ENCODE peak calls at places on chromosomes 11 and 22, in ten cellular contexts. One of them, this sample, is unnamed.

GRCh38 chr11:124075841-124076571 is 34.9 kb upstream of the OR10G7 start:
- DNase-seq in GM12865: peak
- DNase-seq in CD4-positive, alpha-beta memory T cell: no peak
- DNase-seq in AG04450: no peak
- DNase-seq in lower leg skin: no peak
- DNase-seq in skeletal muscle cell: no peak
- DNase-seq in A673: peak
- DNase-seq in fibroblast of pulmonary artery: no peak
- DNase-seq in heart left ventricle: no peak
- DNase-seq in heart right ventricle: peak
- DNase-seq in this sample: no peak

GRCh38 chr11:131674051-131674755 is 303.8 kb downstream of the NTM start:
- DNase-seq in CD4-positive, alpha-beta memory T cell: no peak
- DNase-seq in skeletal muscle cell: peak
- DNase-seq in AG04450: peak
- DNase-seq in heart left ventricle: peak
- DNase-seq in lower leg skin: peak
- DNase-seq in heart right ventricle: peak
- DNase-seq in GM12865: peak
- DNase-seq in A673: peak
- DNase-seq in fibroblast of pulmonary artery: peak
- DNase-seq in this sample: no peak

GRCh38 chr11:125762445-125762844 is 16.2 kb downstream of the PATE2 start:
- DNase-seq in GM12865: no peak
- DNase-seq in A673: no peak
- DNase-seq in fibroblast of pulmonary artery: no peak
- DNase-seq in lower leg skin: no peak
- DNase-seq in heart left ventricle: no peak
- DNase-seq in skeletal muscle cell: no peak
- DNase-seq in AG04450: no peak
- DNase-seq in heart right ventricle: no peak
- DNase-seq in CD4-positive, alpha-beta memory T cell: no peak
- DNase-seq in this sample: no peak

GRCh38 chr11:117466966-117467365 is 139.3 kb downstream of the CEP164 start:
- DNase-seq in CD4-positive, alpha-beta memory T cell: no peak
- DNase-seq in fibroblast of pulmonary artery: no peak
- DNase-seq in GM12865: no peak
- DNase-seq in skeletal muscle cell: no peak
- DNase-seq in heart left ventricle: no peak
- DNase-seq in heart right ventricle: no peak
- DNase-seq in AG04450: no peak
- DNase-seq in A673: no peak
- DNase-seq in lower leg skin: no peak
- DNase-seq in this sample: no peak

GRCh38 chr11:105202844-105203548 is 63.4 kb upstream of the CARD18 start:
- DNase-seq in heart left ventricle: no peak
- DNase-seq in GM12865: no peak
- DNase-seq in CD4-positive, alpha-beta memory T cell: peak
- DNase-seq in lower leg skin: no peak
- DNase-seq in fibroblast of pulmonary artery: peak
- DNase-seq in AG04450: no peak
- DNase-seq in heart right ventricle: no peak
- DNase-seq in skeletal muscle cell: no peak
- DNase-seq in A673: no peak
- DNase-seq in this sample: no peak

GRCh38 chr11:102357116-102357515 is 10.1 kb downstream of the BIRC2 start:
- DNase-seq in heart right ventricle: no peak
- DNase-seq in lower leg skin: no peak
- DNase-seq in skeletal muscle cell: no peak
- DNase-seq in GM12865: no peak
- DNase-seq in fibroblast of pulmonary artery: no peak
- DNase-seq in AG04450: no peak
- DNase-seq in A673: no peak
- DNase-seq in CD4-positive, alpha-beta memory T cell: no peak
- DNase-seq in heart left ventricle: no peak
- DNase-seq in this sample: no peak

GRCh38 chr22:31944700-31945477 is 554 bp downstream of the YWHAH start:
- DNase-seq in AG04450: no peak
- DNase-seq in skeletal muscle cell: no peak
- DNase-seq in fibroblast of pulmonary artery: no peak
- DNase-seq in GM12865: peak
- DNase-seq in lower leg skin: no peak
- DNase-seq in heart right ventricle: peak
- DNase-seq in CD4-positive, alpha-beta memory T cell: no peak
- DNase-seq in heart left ventricle: peak
- DNase-seq in A673: no peak
- DNase-seq in this sample: peak

GRCh38 chr22:45205624-45205925 is 35.1 kb downstream of the KIAA0930 start:
- DNase-seq in CD4-positive, alpha-beta memory T cell: no peak
- DNase-seq in fibroblast of pulmonary artery: no peak
- DNase-seq in skeletal muscle cell: no peak
- DNase-seq in lower leg skin: no peak
- DNase-seq in AG04450: no peak
- DNase-seq in GM12865: no peak
- DNase-seq in heart right ventricle: no peak
- DNase-seq in heart left ventricle: no peak
- DNase-seq in A673: no peak
- DNase-seq in this sample: no peak

GRCh38 chr11:20762112-20762511 is 92.7 kb downstream of the NELL1 start:
- DNase-seq in GM12865: no peak
- DNase-seq in heart left ventricle: no peak
- DNase-seq in skeletal muscle cell: no peak
- DNase-seq in AG04450: no peak
- DNase-seq in fibroblast of pulmonary artery: no peak
- DNase-seq in lower leg skin: no peak
- DNase-seq in CD4-positive, alpha-beta memory T cell: no peak
- DNase-seq in A673: no peak
- DNase-seq in heart right ventricle: no peak
- DNase-seq in this sample: no peak

GRCh38 chr11:2927493-2927800 is 1.8 kb downstream of the PHLDA2 start:
- DNase-seq in GM12865: no peak
- DNase-seq in AG04450: no peak
- DNase-seq in heart left ventricle: no peak
- DNase-seq in A673: no peak
- DNase-seq in lower leg skin: no peak
- DNase-seq in heart right ventricle: no peak
- DNase-seq in fibroblast of pulmonary artery: no peak
- DNase-seq in CD4-positive, alpha-beta memory T cell: no peak
- DNase-seq in skeletal muscle cell: no peak
- DNase-seq in this sample: no peak

GRCh38 chr11:2926611-2927492 is 2.4 kb downstream of the PHLDA2 start:
- DNase-seq in skeletal muscle cell: no peak
- DNase-seq in CD4-positive, alpha-beta memory T cell: no peak
- DNase-seq in fibroblast of pulmonary artery: no peak
- DNase-seq in heart right ventricle: no peak
- DNase-seq in AG04450: no peak
- DNase-seq in A673: no peak
- DNase-seq in GM12865: no peak
- DNase-seq in heart left ventricle: no peak
- DNase-seq in lower leg skin: no peak
- DNase-seq in this sample: no peak

GRCh38 chr11:2929511-2929879 is 275 bp upstream of the PHLDA2 start:
- DNase-seq in skeletal muscle cell: no peak
- DNase-seq in heart right ventricle: peak
- DNase-seq in fibroblast of pulmonary artery: peak
- DNase-seq in AG04450: no peak
- DNase-seq in heart left ventricle: no peak
- DNase-seq in CD4-positive, alpha-beta memory T cell: peak
- DNase-seq in lower leg skin: no peak
- DNase-seq in GM12865: peak
- DNase-seq in A673: peak
- DNase-seq in this sample: no peak

GRCh38 chr11:2928605-2929510 is at the start of gene PHLDA2:
- DNase-seq in heart left ventricle: peak
- DNase-seq in lower leg skin: no peak
- DNase-seq in AG04450: peak
- DNase-seq in A673: peak
- DNase-seq in skeletal muscle cell: peak
- DNase-seq in GM12865: peak
- DNase-seq in heart right ventricle: peak
- DNase-seq in CD4-positive, alpha-beta memory T cell: peak
- DNase-seq in fibroblast of pulmonary artery: peak
- DNase-seq in this sample: no peak

GRCh38 chr11:2927851-2928604 is 1.2 kb downstream of the PHLDA2 start:
- DNase-seq in lower leg skin: no peak
- DNase-seq in CD4-positive, alpha-beta memory T cell: peak
- DNase-seq in fibroblast of pulmonary artery: peak
- DNase-seq in skeletal muscle cell: no peak
- DNase-seq in heart right ventricle: no peak
- DNase-seq in GM12865: no peak
- DNase-seq in heart left ventricle: no peak
- DNase-seq in AG04450: no peak
- DNase-seq in A673: peak
- DNase-seq in this sample: no peak
- H3K4me3 ChIP-seq in lower leg skin: no peak
- H3K4me3 ChIP-seq in CD4-positive, alpha-beta memory T cell: peak
- H3K4me3 ChIP-seq in fibroblast of pulmonary artery: peak
- H3K4me3 ChIP-seq in skeletal muscle cell: peak
- H3K4me3 ChIP-seq in heart right ventricle: peak
- H3K4me3 ChIP-seq in GM12865: no peak
- H3K4me3 ChIP-seq in heart left ventricle: peak
- H3K4me3 ChIP-seq in AG04450: peak
- H3K4me3 ChIP-seq in A673: peak
- H3K4me3 ChIP-seq in this sample: peak

GRCh38 chr11:1389103-1389931 is 417 bp upstream of the BRSK2 start:
- DNase-seq in fibroblast of pulmonary artery: peak
- DNase-seq in AG04450: peak
- DNase-seq in GM12865: peak
- DNase-seq in heart left ventricle: peak
- DNase-seq in lower leg skin: peak
- DNase-seq in CD4-positive, alpha-beta memory T cell: peak
- DNase-seq in skeletal muscle cell: peak
- DNase-seq in A673: peak
- DNase-seq in heart right ventricle: peak
- DNase-seq in this sample: peak
- H3K4me3 ChIP-seq in fibroblast of pulmonary artery: peak
- H3K4me3 ChIP-seq in AG04450: peak
- H3K4me3 ChIP-seq in GM12865: peak
- H3K4me3 ChIP-seq in heart left ventricle: peak
- H3K4me3 ChIP-seq in lower leg skin: no peak
- H3K4me3 ChIP-seq in CD4-positive, alpha-beta memory T cell: peak
- H3K4me3 ChIP-seq in skeletal muscle cell: peak
- H3K4me3 ChIP-seq in A673: peak
- H3K4me3 ChIP-seq in heart right ventricle: peak
- H3K4me3 ChIP-seq in this sample: peak

GRCh38 chr11:33735166-33735425 is 1.1 kb downstream of the CD59 start:
- DNase-seq in skeletal muscle cell: no peak
- DNase-seq in CD4-positive, alpha-beta memory T cell: no peak
- DNase-seq in AG04450: no peak
- DNase-seq in A673: no peak
- DNase-seq in heart right ventricle: no peak
- DNase-seq in lower leg skin: no peak
- DNase-seq in fibroblast of pulmonary artery: no peak
- DNase-seq in heart left ventricle: no peak
- DNase-seq in GM12865: no peak
- DNase-seq in this sample: no peak

GRCh38 chr11:33732176-33732575 is 4.0 kb downstream of the CD59 start:
- DNase-seq in CD4-positive, alpha-beta memory T cell: no peak
- DNase-seq in AG04450: no peak
- DNase-seq in lower leg skin: no peak
- DNase-seq in skeletal muscle cell: no peak
- DNase-seq in heart left ventricle: no peak
- DNase-seq in GM12865: peak
- DNase-seq in fibroblast of pulmonary artery: no peak
- DNase-seq in heart right ventricle: no peak
- DNase-seq in A673: no peak
- DNase-seq in this sample: no peak

GRCh38 chr11:33735426-33736147 is 636 bp downstream of the CD59 start:
- DNase-seq in fibroblast of pulmonary artery: no peak
- DNase-seq in heart right ventricle: peak
- DNase-seq in A673: peak
- DNase-seq in AG04450: no peak
- DNase-seq in heart left ventricle: peak
- DNase-seq in GM12865: peak
- DNase-seq in skeletal muscle cell: no peak
- DNase-seq in lower leg skin: no peak
- DNase-seq in CD4-positive, alpha-beta memory T cell: peak
- DNase-seq in this sample: no peak

GRCh38 chr11:33734441-33735165 is 1.6 kb downstream of the CD59 start:
- DNase-seq in heart right ventricle: no peak
- DNase-seq in skeletal muscle cell: no peak
- DNase-seq in heart left ventricle: peak
- DNase-seq in AG04450: no peak
- DNase-seq in lower leg skin: no peak
- DNase-seq in A673: no peak
- DNase-seq in GM12865: no peak
- DNase-seq in CD4-positive, alpha-beta memory T cell: no peak
- DNase-seq in fibroblast of pulmonary artery: peak
- DNase-seq in this sample: no peak

DNA sequence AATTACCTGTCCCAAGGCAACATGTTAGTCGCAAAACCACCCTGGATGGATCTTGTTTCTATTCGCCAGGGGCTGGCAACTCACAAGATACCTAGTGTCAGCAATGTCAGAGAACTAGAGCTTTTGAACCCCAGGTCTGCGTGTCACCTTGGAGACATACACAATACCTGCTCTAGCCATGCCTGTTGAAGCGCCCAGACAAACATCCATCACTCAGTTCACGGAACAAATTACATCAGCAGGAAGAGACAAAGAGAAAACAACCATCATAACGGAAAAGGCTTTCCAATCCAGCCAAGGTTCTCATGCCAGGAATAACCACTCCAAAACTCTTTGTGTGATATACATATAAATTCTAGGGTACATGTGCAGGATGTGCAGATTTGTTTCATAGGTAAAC is 2.2 kb downstream of the CD59 start:
- DNase-seq in A673: no peak
- DNase-seq in AG04450: no peak
- DNase-seq in CD4-positive, alpha-beta memory T cell: no peak
- DNase-seq in GM12865: no peak
- DNase-seq in heart left ventricle: no peak
- DNase-seq in lower leg skin: no peak
- DNase-seq in heart right ventricle: no peak
- DNase-seq in skeletal muscle cell: no peak
- DNase-seq in fibroblast of pulmonary artery: peak
- DNase-seq in this sample: no peak
- H3K4me3 ChIP-seq in A673: no peak
- H3K4me3 ChIP-seq in AG04450: peak
- H3K4me3 ChIP-seq in CD4-positive, alpha-beta memory T cell: peak
- H3K4me3 ChIP-seq in GM12865: no peak
- H3K4me3 ChIP-seq in heart left ventricle: peak
- H3K4me3 ChIP-seq in lower leg skin: no peak
- H3K4me3 ChIP-seq in heart right ventricle: peak
- H3K4me3 ChIP-seq in skeletal muscle cell: peak
- H3K4me3 ChIP-seq in fibroblast of pulmonary artery: peak
- H3K4me3 ChIP-seq in this sample: peak

DNA sequence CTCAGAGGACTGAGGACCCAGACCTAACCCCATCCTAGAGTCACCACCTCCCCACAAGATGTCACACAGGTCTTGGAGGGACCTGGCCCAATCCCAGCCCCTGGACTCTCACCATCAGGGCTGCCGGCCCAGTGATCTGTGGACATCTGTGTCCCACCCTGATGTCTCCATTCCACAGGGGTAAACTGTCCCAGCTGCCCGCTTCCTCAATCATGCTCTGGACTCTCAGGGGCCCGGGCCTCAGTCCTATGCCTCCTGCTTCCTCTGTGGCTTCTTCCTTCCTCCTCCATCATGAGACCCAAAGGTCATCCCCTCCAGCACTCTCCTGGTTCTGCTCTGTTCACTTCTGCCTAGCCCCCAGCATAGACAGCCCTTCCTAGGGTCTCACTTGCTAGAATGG is 32.2 kb downstream of the ARAP1 start:
- DNase-seq in skeletal muscle cell: no peak
- DNase-seq in CD4-positive, alpha-beta memory T cell: no peak
- DNase-seq in heart right ventricle: no peak
- DNase-seq in heart left ventricle: no peak
- DNase-seq in A673: no peak
- DNase-seq in fibroblast of pulmonary artery: no peak
- DNase-seq in lower leg skin: no peak
- DNase-seq in AG04450: no peak
- DNase-seq in GM12865: no peak
- DNase-seq in this sample: no peak
- H3K4me3 ChIP-seq in skeletal muscle cell: peak
- H3K4me3 ChIP-seq in CD4-positive, alpha-beta memory T cell: peak
- H3K4me3 ChIP-seq in heart right ventricle: peak
- H3K4me3 ChIP-seq in heart left ventricle: peak
- H3K4me3 ChIP-seq in A673: no peak
- H3K4me3 ChIP-seq in fibroblast of pulmonary artery: peak
- H3K4me3 ChIP-seq in lower leg skin: no peak
- H3K4me3 ChIP-seq in AG04450: peak
- H3K4me3 ChIP-seq in GM12865: peak
- H3K4me3 ChIP-seq in this sample: peak